ENCODE peak calls at places on chromosomes 4 and X, in ten cellular contexts. U is activated CD4-positive, alpha-beta T cell treated with anti-CD3 and anti-CD28 coated beads, Interleukin-2, amount 10 ng/mL, durations not matched to agents 7 days and 5 days; V is fibroblast of lung; B is left ventricle myocardium superior; Y is foreskin fibroblast; I is IMR-90; L is cardiac septum; R is H4; Z is small intestine; E is neural crest cell. X is an unnamed sample.

GRCh38 chr4:13892739-13893105 is 265.2 kb upstream of the BOD1L1 start:
- DNase-seq in U (no peak), Y (no peak), B (no peak), R (peak), Z (no peak), E (no peak), V (peak), I (peak), L (no peak), X (no peak)

GRCh38 chrX:12770440-12770839 is 20.8 kb upstream of the PRPS2 start:
- DNase-seq in L (no peak), V (no peak), U (no peak), B (no peak), E (no peak), Z (no peak), I (peak), R (no peak), Y (no peak), X (peak)

GRCh38 chr4:89572224-89572858 is 264.6 kb downstream of the SNCA start:
- DNase-seq in V (peak), B (no peak), R (no peak), Y (no peak), I (no peak), U (no peak), L (no peak), Z (peak), E (no peak), X (no peak)

GRCh38 chr4:54440394-54441223 is 211.5 kb downstream of the PDGFRA start:
- DNase-seq in E (peak), R (peak), Y (peak), V (peak), I (peak), B (no peak), U (peak), L (no peak), Z (peak), X (peak)

GRCh38 chr4:33890841-33891240 is 2353.5 kb downstream of the ARAP2 start:
- DNase-seq in L (no peak), U (no peak), V (no peak), I (no peak), B (no peak), Z (no peak), R (no peak), E (no peak), Y (no peak), X (no peak)

GRCh38 chrX:53237056-53237455 is 12.0 kb upstream of the KDM5C start:
- DNase-seq in R (no peak), B (no peak), Y (no peak), U (no peak), E (no peak), Z (no peak), V (no peak), I (no peak), L (no peak), X (no peak)

GRCh38 chr4:24978291-24979072 is 52.3 kb downstream of the LGI2 start:
- DNase-seq in E (no peak), I (no peak), Z (no peak), B (no peak), U (no peak), V (no peak), L (no peak), R (no peak), Y (peak), X (no peak)

GRCh38 chrX:37921758-37922157 is 74.4 kb upstream of the DYNLT3 start:
- DNase-seq in Z (no peak), B (no peak), R (peak), U (no peak), L (no peak), I (peak), Y (peak), E (no peak), V (peak), X (no peak)

GRCh38 chr4:150205016-150205415 is 126.8 kb downstream of the DCLK2 start:
- DNase-seq in I (no peak), L (no peak), R (no peak), Y (no peak), E (no peak), Z (no peak), V (no peak), B (no peak), U (no peak), X (no peak)

GRCh38 chrX:112913807-112914206 is 73.2 kb upstream of the AMOT start:
- DNase-seq in E (no peak), U (no peak), I (no peak), B (no peak), V (no peak), Z (no peak), L (no peak), Y (no peak), R (no peak), X (no peak)

GRCh38 chr4:100288167-100288566 is 97.9 kb upstream of the DDIT4L start:
- DNase-seq in R (no peak), U (no peak), B (no peak), Y (peak), V (peak), E (no peak), I (peak), L (no peak), Z (no peak), X (no peak)

GRCh38 chr4:109171098-109171497 is 131.4 kb downstream of the COL25A1 start:
- DNase-seq in V (no peak), L (no peak), B (no peak), U (no peak), Z (no peak), E (no peak), R (no peak), Y (peak), I (no peak), X (no peak)

GRCh38 chr4:136392576-136392975 is 1139.7 kb downstream of the PCDH18 start:
- DNase-seq in E (no peak), B (no peak), V (peak), Y (no peak), U (no peak), R (no peak), L (no peak), I (peak), Z (no peak), X (no peak)

GRCh38 chrX:46819136-46819535 is 17.7 kb upstream of the RP2 start:
- DNase-seq in Y (no peak), Z (no peak), B (no peak), U (no peak), R (no peak), I (no peak), E (no peak), L (no peak), V (no peak), X (no peak)

GRCh38 chr4:105274504-105274903 is 127.8 kb downstream of the TET2 start:
- DNase-seq in I (no peak), E (no peak), Z (no peak), Y (no peak), V (no peak), B (no peak), L (no peak), R (no peak), U (no peak), X (no peak)

GRCh38 chrX:10140264-10140663 is 16.5 kb upstream of the CLCN4 start:
- DNase-seq in B (no peak), R (no peak), E (no peak), V (no peak), I (no peak), U (no peak), Z (no peak), Y (no peak), L (peak), X (no peak)

GRCh38 chr4:170198742-170199141 is 109.0 kb upstream of the AADAT start:
- DNase-seq in Y (no peak), U (no peak), V (no peak), Z (no peak), R (peak), B (no peak), L (no peak), I (no peak), E (no peak), X (no peak)

GRCh38 chrX:123173833-123174232 is 10.2 kb upstream of the GRIA3 start:
- DNase-seq in B (no peak), Y (no peak), R (peak), L (no peak), E (no peak), I (no peak), Z (peak), V (no peak), U (no peak), X (no peak)

GRCh38 chr4:2424581-2424980 is 5.8 kb downstream of the CFAP99 start:
- DNase-seq in U (no peak), B (no peak), V (peak), L (no peak), Y (no peak), R (no peak), Z (no peak), I (peak), E (no peak), X (no peak)

GRCh38 chr4:38728651-38729141 is 54.1 kb downstream of the TLR10 start:
- DNase-seq in V (no peak), E (no peak), B (no peak), L (no peak), I (no peak), Z (peak), Y (no peak), R (peak), U (no peak), X (no peak)

GRCh38 chrX:12405306-12405705 is 267.0 kb downstream of the FRMPD4 start:
- DNase-seq in U (no peak), V (no peak), B (no peak), Y (no peak), E (no peak), Z (no peak), R (no peak), I (no peak), L (no peak), X (no peak)

GRCh38 chr4:2785613-2786012 is 7.3 kb upstream of the SH3BP2 start:
- DNase-seq in L (peak), E (no peak), V (no peak), Z (no peak), R (no peak), B (peak), U (peak), Y (no peak), I (no peak), X (no peak)

GRCh38 chrX:68419934-68420333 is 13.4 kb downstream of the OPHN1 start:
- DNase-seq in V (no peak), L (no peak), I (no peak), U (no peak), Y (no peak), E (no peak), B (no peak), Z (no peak), R (no peak), X (no peak)